ENCODE peak calls at places on chromosomes 13 and 19, in four cellular contexts. One of them, this sample, is unnamed.

GRCh38 chr13:113951246-113951999 is 22.5 kb downstream of the C13orf46 start:
- DNase-seq in H1: peak; percentile 85
- DNase-seq in HepG2: peak; percentile 23
- DNase-seq in GM12878: no peak
- DNase-seq in this sample: peak; percentile 30

GRCh38 chr19:49427339-49427738 is 2.2 kb downstream of the GFY start:
- DNase-seq in H1: no peak
- DNase-seq in GM12878: no peak
- DNase-seq in HepG2: no peak
- DNase-seq in this sample: no peak

GRCh38 chr13:40390290-40391008 is 276.0 kb downstream of the FOXO1 start:
- DNase-seq in H1: no peak
- DNase-seq in GM12878: no peak
- DNase-seq in HepG2: no peak
- DNase-seq in this sample: no peak

GRCh38 chr13:112606125-112607001 is 18.4 kb upstream of the TUBGCP3 start:
- DNase-seq in GM12878: no peak
- DNase-seq in HepG2: peak; percentile 65
- DNase-seq in H1: peak; percentile 98
- DNase-seq in this sample: peak; percentile 82

GRCh38 chr19:38678217-38678890 is 30.9 kb downstream of the ACTN4 start:
- DNase-seq in HepG2: no peak
- DNase-seq in H1: no peak
- DNase-seq in GM12878: no peak
- DNase-seq in this sample: no peak

GRCh38 chr13:72437458-72437857 is 290.0 kb downstream of the MZT1 start:
- DNase-seq in GM12878: no peak
- DNase-seq in H1: no peak
- DNase-seq in HepG2: no peak
- DNase-seq in this sample: no peak

GRCh38 chr13:114148521-114148855 is 16.1 kb upstream of the RASA3 start:
- DNase-seq in H1: no peak
- DNase-seq in HepG2: no peak
- DNase-seq in GM12878: peak; percentile 74
- DNase-seq in this sample: no peak

GRCh38 chr19:39474139-39474620 is 6.5 kb upstream of the TIMM50 start:
- DNase-seq in GM12878: no peak
- DNase-seq in H1: peak; percentile 96
- DNase-seq in HepG2: peak; percentile 30
- DNase-seq in this sample: peak; percentile 82

GRCh38 chr19:50050406-50051223 is 24.8 kb downstream of the ZNF473 start:
- DNase-seq in GM12878: peak; percentile 23
- DNase-seq in HepG2: no peak
- DNase-seq in H1: peak; percentile 63
- DNase-seq in this sample: peak; percentile 87

GRCh38 chr19:52621376-52621775 is 16.8 kb downstream of the ZNF83 start:
- DNase-seq in HepG2: no peak
- DNase-seq in H1: no peak
- DNase-seq in GM12878: no peak
- DNase-seq in this sample: no peak

GRCh38 chr13:95741584-95742563 is 64.9 kb downstream of the DNAJC3 start:
- DNase-seq in GM12878: no peak
- DNase-seq in HepG2: no peak
- DNase-seq in H1: no peak
- DNase-seq in this sample: no peak

GRCh38 chr19:6761053-6761676 is 6.1 kb downstream of the SH2D3A start:
- DNase-seq in H1: no peak
- DNase-seq in GM12878: no peak
- DNase-seq in HepG2: peak; percentile 28
- DNase-seq in this sample: peak; percentile 55

GRCh38 chr19:43460362-43461016 is 4.9 kb downstream of the LYPD3 start:
- DNase-seq in HepG2: peak; percentile 35
- DNase-seq in GM12878: no peak
- DNase-seq in H1: no peak
- DNase-seq in this sample: no peak

GRCh38 chr13:73228546-73228945 is 169.7 kb downstream of the KLF5 start:
- DNase-seq in GM12878: no peak
- DNase-seq in HepG2: no peak
- DNase-seq in H1: no peak
- DNase-seq in this sample: no peak

GRCh38 chr19:5171711-5172110 is 168.9 kb downstream of the PTPRS start:
- DNase-seq in H1: no peak
- DNase-seq in HepG2: peak; percentile 17
- DNase-seq in GM12878: no peak
- DNase-seq in this sample: no peak

GRCh38 chr13:113023217-113023597 is 54.2 kb downstream of the MCF2L start:
- DNase-seq in GM12878: no peak
- DNase-seq in HepG2: peak; percentile 44
- DNase-seq in H1: no peak
- DNase-seq in this sample: no peak

GRCh38 chr13:103615778-103616177 is 549.6 kb upstream of the SLC10A2 start:
- DNase-seq in HepG2: no peak
- DNase-seq in H1: no peak
- DNase-seq in GM12878: no peak
- DNase-seq in this sample: no peak

GRCh38 chr13:77113496-77113895 is 86.5 kb upstream of the FBXL3 start:
- DNase-seq in HepG2: no peak
- DNase-seq in H1: no peak
- DNase-seq in GM12878: no peak
- DNase-seq in this sample: no peak

GRCh38 chr19:41998246-41999020 is 4.4 kb upstream of the ATP1A3 start:
- DNase-seq in GM12878: no peak
- DNase-seq in H1: peak; percentile 91
- DNase-seq in HepG2: peak; percentile 17
- DNase-seq in this sample: peak; percentile 83

GRCh38 chr13:108037348-108037747 is 178.0 kb downstream of the LIG4 start:
- DNase-seq in H1: no peak
- DNase-seq in HepG2: no peak
- DNase-seq in GM12878: no peak
- DNase-seq in this sample: no peak

GRCh38 chr13:73138276-73138950 is 79.6 kb downstream of the KLF5 start:
- DNase-seq in H1: no peak
- DNase-seq in GM12878: no peak
- DNase-seq in HepG2: peak; percentile 21
- DNase-seq in this sample: peak; percentile 62

GRCh38 chr13:24502567-24503375 is 9.8 kb downstream of the PARP4 start:
- DNase-seq in GM12878: no peak
- DNase-seq in HepG2: peak; percentile 48
- DNase-seq in H1: no peak
- DNase-seq in this sample: no peak

GRCh38 chr19:2775556-2776430 is 7.3 kb downstream of the SGTA start:
- DNase-seq in HepG2: peak; percentile 88
- DNase-seq in GM12878: no peak
- DNase-seq in H1: no peak
- DNase-seq in this sample: no peak

GRCh38 chr13:32940601-32941000 is 75.6 kb upstream of the KL start:
- DNase-seq in H1: no peak
- DNase-seq in HepG2: no peak
- DNase-seq in GM12878: no peak
- DNase-seq in this sample: no peak

GRCh38 chr19:2385053-2385721 is 25.1 kb downstream of the TMPRSS9 start:
- DNase-seq in H1: peak; percentile 82
- DNase-seq in HepG2: peak; percentile 81
- DNase-seq in GM12878: no peak
- DNase-seq in this sample: peak; percentile 93

GRCh38 chr13:29743229-29743786 is 107.1 kb downstream of the UBL3 start:
- DNase-seq in GM12878: no peak
- DNase-seq in H1: no peak
- DNase-seq in HepG2: no peak
- DNase-seq in this sample: peak; percentile 17

GRCh38 chr13:76991432-76991795 is 467 bp upstream of the CLN5 start:
- DNase-seq in HepG2: no peak
- DNase-seq in H1: no peak
- DNase-seq in GM12878: peak; percentile 35
- DNase-seq in this sample: no peak

GRCh38 chr19:43738780-43739211 is 16.0 kb downstream of the SMG9 start:
- DNase-seq in H1: no peak
- DNase-seq in GM12878: no peak
- DNase-seq in HepG2: no peak
- DNase-seq in this sample: no peak

GRCh38 chr13:85828094-85828684 is 29.0 kb upstream of the SLITRK6 start:
- DNase-seq in H1: no peak
- DNase-seq in GM12878: no peak
- DNase-seq in HepG2: peak; percentile 6
- DNase-seq in this sample: peak; percentile 39

GRCh38 chr13:76799696-76800095 is 86.5 kb downstream of the KCTD12 start:
- DNase-seq in HepG2: no peak
- DNase-seq in H1: no peak
- DNase-seq in GM12878: no peak
- DNase-seq in this sample: no peak

GRCh38 chr13:111472559-111473460 is 152.4 kb downstream of the TEX29 start:
- DNase-seq in GM12878: no peak
- DNase-seq in H1: no peak
- DNase-seq in HepG2: no peak
- DNase-seq in this sample: no peak
- TF ChIP-seq SP1 in GM12878: no peak
- TF ChIP-seq SP1 in H1: no peak
- TF ChIP-seq SP1 in HepG2: no peak
- TF ChIP-seq SP1 in this sample: no peak

GRCh38 chr19:19460761-19461265 is 54.5 kb downstream of the TSSK6 start:
- DNase-seq in H1: no peak
- DNase-seq in HepG2: no peak
- DNase-seq in GM12878: no peak
- DNase-seq in this sample: no peak
- TF ChIP-seq SUZ12 in H1: no peak
- TF ChIP-seq SUZ12 in HepG2: no peak
- TF ChIP-seq SUZ12 in GM12878: no peak
- TF ChIP-seq SUZ12 in this sample: no peak

GRCh38 chr13:110113284-110113764 is 193.6 kb downstream of the COL4A1 start:
- DNase-seq in HepG2: no peak
- DNase-seq in H1: no peak
- DNase-seq in GM12878: no peak
- DNase-seq in this sample: no peak
- TF ChIP-seq SP1 in HepG2: no peak
- TF ChIP-seq SP1 in H1: no peak
- TF ChIP-seq SP1 in GM12878: no peak
- TF ChIP-seq SP1 in this sample: no peak

GRCh38 chr19:27746691-27747380 is 1466.1 kb downstream of the UQCRFS1 start:
- DNase-seq in HepG2: no peak
- DNase-seq in GM12878: no peak
- DNase-seq in H1: peak; percentile 69
- DNase-seq in this sample: peak; percentile 7
- TF ChIP-seq SUZ12 in HepG2: no peak
- TF ChIP-seq SUZ12 in GM12878: no peak
- TF ChIP-seq SUZ12 in H1: no peak
- TF ChIP-seq SUZ12 in this sample: no peak

GRCh38 chr19:33147538-33147937 is 15.6 kb downstream of the WDR88 start:
- DNase-seq in H1: no peak
- DNase-seq in HepG2: no peak
- DNase-seq in GM12878: no peak
- DNase-seq in this sample: no peak

GRCh38 chr19:33152178-33152577 is 20.3 kb downstream of the WDR88 start:
- DNase-seq in GM12878: no peak
- DNase-seq in H1: no peak
- DNase-seq in HepG2: no peak
- DNase-seq in this sample: no peak

GRCh38 chr19:33156354-33156753 is 24.4 kb downstream of the WDR88 start:
- DNase-seq in GM12878: no peak
- DNase-seq in H1: no peak
- DNase-seq in HepG2: peak; percentile 35
- DNase-seq in this sample: no peak

GRCh38 chr19:33146209-33146608 is 14.3 kb downstream of the WDR88 start:
- DNase-seq in GM12878: no peak
- DNase-seq in H1: no peak
- DNase-seq in HepG2: no peak
- DNase-seq in this sample: no peak

GRCh38 chr19:33150852-33151518 is 19.1 kb downstream of the WDR88 start:
- DNase-seq in GM12878: no peak
- DNase-seq in H1: no peak
- DNase-seq in HepG2: no peak
- DNase-seq in this sample: no peak
- TF ChIP-seq SP1 in GM12878: no peak
- TF ChIP-seq SP1 in H1: no peak
- TF ChIP-seq SP1 in HepG2: no peak
- TF ChIP-seq SP1 in this sample: no peak

DNA sequence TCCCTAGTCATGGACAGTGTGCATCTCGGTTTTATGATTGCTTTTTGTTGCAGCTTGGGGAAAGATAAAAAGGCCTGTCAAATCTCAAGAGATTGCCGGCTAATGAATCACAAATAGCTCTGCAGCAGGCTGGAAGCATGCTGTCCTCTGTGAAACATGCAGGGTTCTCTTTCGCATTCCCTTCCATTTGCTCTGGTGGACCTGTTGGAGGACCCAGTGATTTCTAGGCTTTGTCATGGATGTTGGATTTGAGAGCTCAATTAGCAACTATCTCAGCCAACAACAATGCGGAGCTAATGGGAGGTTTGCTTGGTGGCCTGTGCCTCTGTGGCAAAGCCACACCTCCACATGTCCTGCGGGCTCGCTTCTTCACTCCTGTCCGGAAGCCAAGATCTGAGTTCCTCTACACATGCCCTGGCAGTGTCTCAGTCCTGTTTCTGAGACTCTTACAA is 418.1 kb upstream of the ARGLU1 start:
- DNase-seq in GM12878: no peak
- DNase-seq in HepG2: no peak
- DNase-seq in H1: no peak
- DNase-seq in this sample: no peak
- TF ChIP-seq SUZ12 in GM12878: no peak
- TF ChIP-seq SUZ12 in HepG2: no peak
- TF ChIP-seq SUZ12 in H1: no peak
- TF ChIP-seq SUZ12 in this sample: no peak

DNA sequence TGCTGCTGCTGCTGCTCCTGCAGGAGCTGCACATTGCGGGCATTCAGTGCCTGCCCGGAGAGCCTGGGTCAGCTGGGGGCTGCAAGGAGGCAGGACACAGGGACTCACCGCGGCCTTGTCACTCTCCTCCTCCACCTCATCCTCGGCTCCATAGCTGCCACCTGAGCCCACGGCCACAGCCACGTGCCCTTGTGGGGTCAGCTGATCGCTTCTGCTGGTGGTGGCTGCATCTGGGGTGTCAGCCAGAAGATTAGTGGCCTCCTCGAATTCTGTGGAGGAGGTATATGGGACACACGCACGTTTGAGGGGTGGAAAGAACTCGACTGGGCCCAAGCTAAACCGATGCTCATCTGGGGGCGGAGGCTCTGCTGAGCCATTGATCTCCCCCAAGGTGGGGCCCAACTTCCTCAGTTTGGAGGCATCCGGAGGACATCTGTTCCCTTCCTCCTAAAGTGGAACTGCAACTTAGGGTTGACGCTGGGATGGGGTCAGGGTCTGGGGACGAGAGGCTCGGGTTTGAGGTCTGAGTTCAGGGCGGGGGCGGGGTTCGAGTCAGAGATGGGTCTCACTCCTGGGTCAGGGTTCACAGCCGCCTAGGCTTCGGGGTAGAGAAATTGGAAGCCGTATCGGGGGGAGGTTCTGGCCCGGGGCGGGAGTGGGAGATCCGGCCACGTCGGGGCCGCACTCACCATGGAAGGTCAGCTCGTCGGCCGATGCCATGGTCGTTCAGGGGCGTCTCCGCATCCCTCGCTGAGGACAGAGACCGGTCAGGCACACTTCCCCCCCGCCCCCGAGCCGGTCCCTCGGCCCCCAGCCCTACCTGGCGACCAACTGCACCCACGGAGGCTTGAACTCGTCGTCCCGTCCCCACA is 512 bp downstream of the YIPF2 start:
- DNase-seq in H1: no peak
- DNase-seq in GM12878: no peak
- DNase-seq in HepG2: no peak
- DNase-seq in this sample: no peak
- TF ChIP-seq SP1 in H1: no peak
- TF ChIP-seq SP1 in GM12878: no peak
- TF ChIP-seq SP1 in HepG2: no peak
- TF ChIP-seq SP1 in this sample: no peak